ENCODE peak calls at places on chromosome 11, in six cellular contexts. One of them, this sample, is unnamed.
A peak's percentile ranks its signal among the peaks of the same experiment; 100 is the strongest.

GRCh38 chr11:61963282-61964057 is 4.0 kb downstream of the FTH1 start:
- DNase-seq in HepG2: no peak
- DNase-seq in endothelial cell: no peak
- DNase-seq in right atrium auricular region: peak; percentile 66
- DNase-seq in lower leg skin: no peak
- DNase-seq in activated CD8-positive, alpha-beta T cell treated with anti-CD3 and anti-CD28 coated beads for 36 hours: no peak
- DNase-seq in this sample: no peak

GRCh38 chr11:100930185-100930778 is 199.3 kb downstream of the PGR start:
- DNase-seq in activated CD8-positive, alpha-beta T cell treated with anti-CD3 and anti-CD28 coated beads for 36 hours: no peak
- DNase-seq in lower leg skin: no peak
- DNase-seq in endothelial cell: no peak
- DNase-seq in HepG2: peak; percentile 46
- DNase-seq in right atrium auricular region: no peak
- DNase-seq in this sample: no peak

GRCh38 chr11:72856551-72857342 is 42.5 kb downstream of the ATG16L2 start:
- DNase-seq in lower leg skin: no peak
- DNase-seq in right atrium auricular region: no peak
- DNase-seq in activated CD8-positive, alpha-beta T cell treated with anti-CD3 and anti-CD28 coated beads for 36 hours: no peak
- DNase-seq in endothelial cell: no peak
- DNase-seq in HepG2: no peak
- DNase-seq in this sample: no peak

GRCh38 chr11:92082652-92083051 is 142.0 kb upstream of the FAT3 start:
- DNase-seq in right atrium auricular region: no peak
- DNase-seq in HepG2: no peak
- DNase-seq in lower leg skin: no peak
- DNase-seq in endothelial cell: no peak
- DNase-seq in activated CD8-positive, alpha-beta T cell treated with anti-CD3 and anti-CD28 coated beads for 36 hours: no peak
- DNase-seq in this sample: no peak

GRCh38 chr11:35056391-35057093 is 82.4 kb upstream of the CD44 start:
- DNase-seq in endothelial cell: no peak
- DNase-seq in activated CD8-positive, alpha-beta T cell treated with anti-CD3 and anti-CD28 coated beads for 36 hours: no peak
- DNase-seq in right atrium auricular region: no peak
- DNase-seq in lower leg skin: no peak
- DNase-seq in HepG2: no peak
- DNase-seq in this sample: no peak

GRCh38 chr11:60753309-60753708 is 3.4 kb upstream of the MS4A15 start:
- DNase-seq in activated CD8-positive, alpha-beta T cell treated with anti-CD3 and anti-CD28 coated beads for 36 hours: no peak
- DNase-seq in right atrium auricular region: no peak
- DNase-seq in endothelial cell: no peak
- DNase-seq in HepG2: no peak
- DNase-seq in lower leg skin: no peak
- DNase-seq in this sample: no peak

GRCh38 chr11:104968365-104968855 is at the start of gene CASP4:
- DNase-seq in endothelial cell: no peak
- DNase-seq in lower leg skin: peak; percentile 51
- DNase-seq in right atrium auricular region: no peak
- DNase-seq in HepG2: peak; percentile 56
- DNase-seq in activated CD8-positive, alpha-beta T cell treated with anti-CD3 and anti-CD28 coated beads for 36 hours: no peak
- DNase-seq in this sample: no peak

GRCh38 chr11:82718307-82718706 is 15.4 kb downstream of the FAM181B start:
- DNase-seq in HepG2: peak; percentile 7
- DNase-seq in right atrium auricular region: no peak
- DNase-seq in activated CD8-positive, alpha-beta T cell treated with anti-CD3 and anti-CD28 coated beads for 36 hours: peak; percentile 34
- DNase-seq in lower leg skin: no peak
- DNase-seq in endothelial cell: peak; percentile 30
- DNase-seq in this sample: no peak

GRCh38 chr11:60100511-60100910 is 12.0 kb downstream of the MS4A2 start:
- DNase-seq in activated CD8-positive, alpha-beta T cell treated with anti-CD3 and anti-CD28 coated beads for 36 hours: no peak
- DNase-seq in lower leg skin: no peak
- DNase-seq in HepG2: no peak
- DNase-seq in endothelial cell: no peak
- DNase-seq in right atrium auricular region: no peak
- DNase-seq in this sample: no peak

GRCh38 chr11:122634507-122634906 is 21.0 kb upstream of the UBASH3B start:
- DNase-seq in HepG2: no peak
- DNase-seq in activated CD8-positive, alpha-beta T cell treated with anti-CD3 and anti-CD28 coated beads for 36 hours: no peak
- DNase-seq in right atrium auricular region: no peak
- DNase-seq in endothelial cell: peak; percentile 15
- DNase-seq in lower leg skin: no peak
- DNase-seq in this sample: no peak

GRCh38 chr11:34238533-34238932 is 119.3 kb downstream of the ABTB2 start:
- DNase-seq in right atrium auricular region: no peak
- DNase-seq in HepG2: no peak
- DNase-seq in activated CD8-positive, alpha-beta T cell treated with anti-CD3 and anti-CD28 coated beads for 36 hours: no peak
- DNase-seq in lower leg skin: no peak
- DNase-seq in endothelial cell: no peak
- DNase-seq in this sample: no peak

GRCh38 chr11:2790581-2790925 is 90.8 kb upstream of the KCNQ1OT1 start:
- DNase-seq in HepG2: no peak
- DNase-seq in right atrium auricular region: peak; percentile 36
- DNase-seq in endothelial cell: no peak
- DNase-seq in lower leg skin: no peak
- DNase-seq in activated CD8-positive, alpha-beta T cell treated with anti-CD3 and anti-CD28 coated beads for 36 hours: no peak
- DNase-seq in this sample: peak; percentile 79

GRCh38 chr11:10522921-10523320 is 18.1 kb downstream of the RNF141 start:
- DNase-seq in activated CD8-positive, alpha-beta T cell treated with anti-CD3 and anti-CD28 coated beads for 36 hours: no peak
- DNase-seq in endothelial cell: no peak
- DNase-seq in right atrium auricular region: no peak
- DNase-seq in lower leg skin: no peak
- DNase-seq in HepG2: no peak
- DNase-seq in this sample: no peak

GRCh38 chr11:7969756-7970646 is 4.8 kb upstream of the NLRP10 start:
- DNase-seq in endothelial cell: no peak
- DNase-seq in right atrium auricular region: no peak
- DNase-seq in HepG2: no peak
- DNase-seq in activated CD8-positive, alpha-beta T cell treated with anti-CD3 and anti-CD28 coated beads for 36 hours: no peak
- DNase-seq in lower leg skin: no peak
- DNase-seq in this sample: no peak

GRCh38 chr11:2444301-2445106 is at the start of the genes KCNQ1 and TRPM5:
- DNase-seq in right atrium auricular region: no peak
- DNase-seq in lower leg skin: no peak
- DNase-seq in activated CD8-positive, alpha-beta T cell treated with anti-CD3 and anti-CD28 coated beads for 36 hours: peak; percentile 89
- DNase-seq in HepG2: no peak
- DNase-seq in endothelial cell: peak; percentile 77
- DNase-seq in this sample: no peak

GRCh38 chr11:2580444-2581050 is 119.2 kb downstream of the KCNQ1OT1 start:
- DNase-seq in lower leg skin: no peak
- DNase-seq in endothelial cell: no peak
- DNase-seq in HepG2: no peak
- DNase-seq in right atrium auricular region: no peak
- DNase-seq in activated CD8-positive, alpha-beta T cell treated with anti-CD3 and anti-CD28 coated beads for 36 hours: no peak
- DNase-seq in this sample: peak; percentile 89

GRCh38 chr11:112961751-112962747 is 829 bp downstream of the NCAM1 start:
- DNase-seq in HepG2: no peak
- DNase-seq in activated CD8-positive, alpha-beta T cell treated with anti-CD3 and anti-CD28 coated beads for 36 hours: peak; percentile 26
- DNase-seq in lower leg skin: no peak
- DNase-seq in right atrium auricular region: no peak
- DNase-seq in endothelial cell: peak; percentile 48
- DNase-seq in this sample: peak; percentile 79

GRCh38 chr11:17770917-17771316 is 36.3 kb downstream of the KCNC1 start:
- DNase-seq in HepG2: no peak
- DNase-seq in lower leg skin: no peak
- DNase-seq in endothelial cell: no peak
- DNase-seq in activated CD8-positive, alpha-beta T cell treated with anti-CD3 and anti-CD28 coated beads for 36 hours: no peak
- DNase-seq in right atrium auricular region: no peak
- DNase-seq in this sample: no peak
- TF ChIP-seq CTCF in HepG2: peak; percentile 61
- TF ChIP-seq CTCF in lower leg skin: no peak
- TF ChIP-seq CTCF in endothelial cell: no peak
- TF ChIP-seq CTCF in activated CD8-positive, alpha-beta T cell treated with anti-CD3 and anti-CD28 coated beads for 36 hours: no peak
- TF ChIP-seq CTCF in right atrium auricular region: no peak
- TF ChIP-seq CTCF in this sample: peak; percentile 45

DNA sequence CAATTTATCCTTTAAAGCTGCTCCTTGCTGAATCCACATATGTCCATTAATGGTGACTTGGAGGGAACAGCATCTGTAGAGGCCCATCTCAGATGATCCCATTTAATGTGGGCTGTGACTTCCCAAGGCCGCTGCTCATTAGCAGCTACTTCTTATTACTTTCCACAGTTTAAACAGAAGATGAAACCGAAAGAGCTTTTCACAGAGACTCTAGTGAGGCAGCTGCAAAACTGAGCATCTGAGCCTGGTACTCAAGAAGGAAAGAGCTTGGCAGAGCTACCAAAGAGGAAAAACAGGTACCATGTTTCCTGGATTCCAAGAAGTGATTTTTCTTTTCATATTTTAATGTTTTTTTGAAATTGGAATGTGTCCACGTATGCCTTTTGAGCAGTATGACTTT is 110.5 kb upstream of the NARS2 start:
- DNase-seq in activated CD8-positive, alpha-beta T cell treated with anti-CD3 and anti-CD28 coated beads for 36 hours: no peak
- DNase-seq in endothelial cell: no peak
- DNase-seq in right atrium auricular region: no peak
- DNase-seq in HepG2: no peak
- DNase-seq in lower leg skin: no peak
- DNase-seq in this sample: no peak
- TF ChIP-seq CTCF in activated CD8-positive, alpha-beta T cell treated with anti-CD3 and anti-CD28 coated beads for 36 hours: no peak
- TF ChIP-seq CTCF in endothelial cell: no peak
- TF ChIP-seq CTCF in right atrium auricular region: no peak
- TF ChIP-seq CTCF in HepG2: no peak
- TF ChIP-seq CTCF in lower leg skin: no peak
- TF ChIP-seq CTCF in this sample: no peak

GRCh38 chr11:12083380-12083779 is 27.0 kb upstream of the MICAL2 start:
- DNase-seq in endothelial cell: no peak
- DNase-seq in lower leg skin: no peak
- DNase-seq in activated CD8-positive, alpha-beta T cell treated with anti-CD3 and anti-CD28 coated beads for 36 hours: peak; percentile 54
- DNase-seq in right atrium auricular region: no peak
- DNase-seq in HepG2: no peak
- DNase-seq in this sample: no peak
- TF ChIP-seq CTCF in endothelial cell: no peak
- TF ChIP-seq CTCF in lower leg skin: no peak
- TF ChIP-seq CTCF in activated CD8-positive, alpha-beta T cell treated with anti-CD3 and anti-CD28 coated beads for 36 hours: no peak
- TF ChIP-seq CTCF in right atrium auricular region: no peak
- TF ChIP-seq CTCF in HepG2: peak; percentile 57
- TF ChIP-seq CTCF in this sample: peak; percentile 65

GRCh38 chr11:64893194-64894069 is 15.0 kb upstream of the EHD1 start:
- DNase-seq in activated CD8-positive, alpha-beta T cell treated with anti-CD3 and anti-CD28 coated beads for 36 hours: no peak
- DNase-seq in endothelial cell: no peak
- DNase-seq in HepG2: peak; percentile 91
- DNase-seq in lower leg skin: no peak
- DNase-seq in right atrium auricular region: no peak
- DNase-seq in this sample: peak; percentile 91
- TF ChIP-seq CTCF in activated CD8-positive, alpha-beta T cell treated with anti-CD3 and anti-CD28 coated beads for 36 hours: no peak
- TF ChIP-seq CTCF in endothelial cell: no peak
- TF ChIP-seq CTCF in HepG2: peak; percentile 38
- TF ChIP-seq CTCF in lower leg skin: no peak
- TF ChIP-seq CTCF in right atrium auricular region: no peak
- TF ChIP-seq CTCF in this sample: no peak

GRCh38 chr11:31958086-31958735 is 132.7 kb upstream of the RCN1 start:
- DNase-seq in right atrium auricular region: peak; percentile 66
- DNase-seq in activated CD8-positive, alpha-beta T cell treated with anti-CD3 and anti-CD28 coated beads for 36 hours: peak; percentile 77
- DNase-seq in HepG2: peak; percentile 15
- DNase-seq in endothelial cell: peak; percentile 84
- DNase-seq in lower leg skin: peak; percentile 30
- DNase-seq in this sample: no peak
- TF ChIP-seq CTCF in right atrium auricular region: peak; percentile 60
- TF ChIP-seq CTCF in activated CD8-positive, alpha-beta T cell treated with anti-CD3 and anti-CD28 coated beads for 36 hours: peak; percentile 70
- TF ChIP-seq CTCF in HepG2: peak; percentile 76
- TF ChIP-seq CTCF in endothelial cell: peak; percentile 84
- TF ChIP-seq CTCF in lower leg skin: no peak
- TF ChIP-seq CTCF in this sample: peak; percentile 93